ENCODE peak calls at places on chromosomes 12 and 14, in four cellular contexts. V is upper lobe of left lung, Q is adipocyte, I is AG10803. D is an unnamed sample.

GRCh38 chr14:45664668-45665356 is 411.8 kb upstream of the MIS18BP1 start:
- DNase-seq in I (no peak), V (no peak), Q (no peak), D (no peak)

GRCh38 chr12:130223767-130224244 is 61.5 kb downstream of the FZD10 start:
- DNase-seq in I (no peak), Q (no peak), V (no peak), D (no peak)

GRCh38 chr14:77872971-77873370 is 73.1 kb downstream of the ADCK1 start:
- DNase-seq in I (no peak), Q (no peak), V (no peak), D (no peak)

GRCh38 chr14:105045710-105046326 is 19.4 kb downstream of the GPR132 start:
- DNase-seq in I (peak; percentile 67), Q (peak; percentile 96), V (peak; percentile 99), D (peak; percentile 81)

GRCh38 chr12:111438501-111438900 is 32.8 kb downstream of the SH2B3 start:
- DNase-seq in Q (peak; percentile 17), I (peak; percentile 32), V (peak; percentile 74), D (no peak)

GRCh38 chr12:4044101-4044500 is 170.9 kb upstream of the PARP11 start:
- DNase-seq in I (no peak), Q (no peak), V (no peak), D (no peak)

GRCh38 chr12:109027767-109028166 is 6.9 kb upstream of the SVOP start:
- DNase-seq in I (peak; percentile 4), V (no peak), Q (peak; percentile 44), D (no peak)

GRCh38 chr12:103268831-103269514 is 226.8 kb downstream of the C12orf42 start:
- DNase-seq in Q (no peak), I (no peak), V (no peak), D (no peak)

GRCh38 chr12:51827925-51828818 is 20.3 kb downstream of the FIGNL2 start:
- DNase-seq in Q (peak; percentile 15), V (no peak), I (peak; percentile 33), D (no peak)

GRCh38 chr12:3273409-3273853 is 196.3 kb downstream of the TSPAN9 start:
- DNase-seq in I (peak; percentile 22), V (peak; percentile 46), Q (peak; percentile 18), D (no peak)

GRCh38 chr12:109731806-109732205 is 18.2 kb downstream of the FAM222A start:
- DNase-seq in I (no peak), Q (no peak), V (no peak), D (no peak)

GRCh38 chr12:79547044-79547734 is 143.6 kb downstream of the PAWR start:
- DNase-seq in Q (peak; percentile 64), V (no peak), I (peak; percentile 94), D (peak; percentile 35)

GRCh38 chr12:39405580-39405979 is 37.3 kb downstream of the KIF21A start:
- DNase-seq in Q (no peak), V (no peak), I (no peak), D (no peak)

GRCh38 chr12:97142737-97143450 is 235.8 kb downstream of the NEDD1 start:
- DNase-seq in I (no peak), Q (no peak), V (no peak), D (no peak)

GRCh38 chr12:12024958-12025682 is 45.6 kb upstream of the BCL2L14 start:
- DNase-seq in V (no peak), Q (no peak), I (no peak), D (peak; percentile 49)

GRCh38 chr12:85179680-85180300 is 100.2 kb upstream of the ALX1 start:
- DNase-seq in Q (peak; percentile 65), V (no peak), I (no peak), D (no peak)

GRCh38 chr12:1091350-1091749 is 100.3 kb downstream of the ERC1 start:
- DNase-seq in Q (no peak), V (no peak), I (no peak), D (no peak)

GRCh38 chr12:18589316-18589715 is 148.5 kb downstream of the PLCZ1 start:
- DNase-seq in Q (peak; percentile 11), I (peak; percentile 9), V (no peak), D (no peak)

GRCh38 chr14:69637503-69638030 is 26.2 kb downstream of the SUSD6 start:
- DNase-seq in I (no peak), Q (no peak), V (peak; percentile 43), D (no peak)

GRCh38 chr14:93035917-93036651 is 79.6 kb downstream of the ITPK1 start:
- DNase-seq in I (peak; percentile 44), Q (no peak), V (no peak), D (no peak)

DNA sequence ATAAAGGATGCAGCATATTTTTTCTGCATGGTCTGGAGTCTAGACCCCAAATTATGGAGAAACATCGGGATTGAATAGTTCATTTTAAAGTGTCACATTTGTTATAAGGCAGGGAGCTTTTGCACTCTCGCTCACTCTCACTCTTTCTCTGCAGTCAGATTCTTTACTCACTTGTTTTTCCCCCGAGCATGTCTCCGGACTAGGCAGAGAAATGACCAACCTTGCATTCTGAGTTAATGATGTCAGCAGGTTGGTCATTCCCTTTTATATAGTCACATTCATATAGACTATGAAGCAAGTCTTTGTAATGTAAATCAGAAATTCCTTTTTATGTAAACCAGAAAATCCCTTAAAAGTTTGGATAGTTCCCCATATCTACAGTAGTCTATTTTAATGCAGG is 4.1 kb downstream of the C12orf75 start:
- DNase-seq in I (no peak), V (no peak), Q (peak; percentile 65), D (no peak)
- H3K4me3 ChIP-seq in I (peak overlapping the region; percentile 47), V (no peak overlapping the region), Q (peak overlapping the region; percentile 48), D (no peak overlapping the region)

GRCh38 chr12:53696655-53697321 is 20.9 kb upstream of the ATP5MC2 start:
- DNase-seq in Q (no peak), V (no peak), I (no peak), D (no peak)

GRCh38 chr12:53696285-53696654 is 20.4 kb upstream of the ATP5MC2 start:
- DNase-seq in Q (peak; percentile 59), V (no peak), I (peak; percentile 69), D (peak; percentile 92)

GRCh38 chr12:53694746-53695145 is 18.9 kb upstream of the ATP5MC2 start:
- DNase-seq in I (no peak), V (peak; percentile 29), Q (no peak), D (no peak)

GRCh38 chr12:53698948-53699672 is 23.2 kb upstream of the ATP5MC2 start:
- DNase-seq in Q (no peak), V (no peak), I (no peak), D (no peak)

DNA sequence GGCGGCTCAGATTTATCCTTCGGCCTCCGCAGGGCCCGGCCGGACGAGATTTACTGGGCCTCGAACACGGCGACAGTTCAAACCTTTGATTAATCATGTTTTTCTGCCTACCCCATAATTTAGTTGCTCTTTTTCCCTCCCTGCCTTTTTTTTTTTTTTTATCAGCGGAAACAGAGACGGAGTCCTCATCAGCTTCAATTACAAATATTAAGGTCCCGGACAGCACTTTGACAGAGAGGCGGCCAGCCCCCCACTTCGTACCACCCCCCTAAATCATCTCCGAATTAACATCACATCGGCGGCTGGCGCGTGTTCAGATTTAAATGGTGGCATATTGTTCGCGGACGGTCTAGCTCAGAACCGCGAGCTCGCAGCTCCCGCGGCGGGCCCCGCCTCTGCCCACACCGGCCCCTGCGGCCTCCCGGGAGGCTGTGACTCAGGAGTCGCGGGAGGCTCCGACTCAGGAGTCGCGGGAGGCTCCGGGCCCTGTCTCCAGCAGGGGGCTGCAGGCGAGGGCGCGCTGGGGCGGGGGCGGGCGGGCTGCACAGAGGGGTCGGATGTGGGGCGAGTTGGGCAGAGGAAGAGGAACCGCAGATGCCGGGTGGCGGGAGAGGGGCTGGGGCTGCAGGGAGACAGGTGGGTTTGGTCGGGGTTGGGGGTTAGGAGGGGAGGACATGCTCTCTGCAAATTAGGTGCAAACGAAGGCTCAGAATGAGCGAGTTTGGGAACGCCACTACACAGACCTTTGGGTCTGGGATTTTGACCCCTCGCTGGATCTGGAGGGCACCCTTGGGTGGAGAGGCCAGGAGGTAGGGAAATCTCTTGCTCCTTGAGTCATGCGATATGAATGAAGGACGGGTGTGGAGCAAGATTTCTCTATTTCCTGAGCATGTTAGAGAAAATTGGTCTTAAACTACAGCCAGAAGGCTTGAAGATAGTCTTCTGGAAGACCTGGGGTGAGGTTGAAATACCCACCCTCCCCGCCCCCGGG is 19.6 kb upstream of the ATP5MC2 start:
- DNase-seq in I (peak; percentile 66), Q (peak; percentile 75), V (peak; percentile 87), D (no peak)
- H3K4me3 ChIP-seq in I (peak overlapping the region; percentile 31), Q (peak overlapping the region; percentile 58), V (no peak overlapping the region), D (no peak overlapping the region)

GRCh38 chr12:27710592-27711311 is at the start of gene MRPS35:
- DNase-seq in Q (peak; percentile 95), I (peak; percentile 94), V (peak; percentile 98), D (peak; percentile 89)

GRCh38 chr12:27707216-27707615 is 3.4 kb upstream of the MRPS35 start:
- DNase-seq in V (no peak), I (no peak), Q (no peak), D (no peak)

GRCh38 chr12:27711312-27711682 is 665 bp downstream of the MRPS35 start:
- DNase-seq in I (no peak), V (no peak), Q (peak; percentile 41), D (no peak)

GRCh38 chr12:27709932-27710591 is 570 bp upstream of the MRPS35 start:
- DNase-seq in V (peak; percentile 48), I (peak; percentile 48), Q (peak; percentile 75), D (peak; percentile 46)

DNA sequence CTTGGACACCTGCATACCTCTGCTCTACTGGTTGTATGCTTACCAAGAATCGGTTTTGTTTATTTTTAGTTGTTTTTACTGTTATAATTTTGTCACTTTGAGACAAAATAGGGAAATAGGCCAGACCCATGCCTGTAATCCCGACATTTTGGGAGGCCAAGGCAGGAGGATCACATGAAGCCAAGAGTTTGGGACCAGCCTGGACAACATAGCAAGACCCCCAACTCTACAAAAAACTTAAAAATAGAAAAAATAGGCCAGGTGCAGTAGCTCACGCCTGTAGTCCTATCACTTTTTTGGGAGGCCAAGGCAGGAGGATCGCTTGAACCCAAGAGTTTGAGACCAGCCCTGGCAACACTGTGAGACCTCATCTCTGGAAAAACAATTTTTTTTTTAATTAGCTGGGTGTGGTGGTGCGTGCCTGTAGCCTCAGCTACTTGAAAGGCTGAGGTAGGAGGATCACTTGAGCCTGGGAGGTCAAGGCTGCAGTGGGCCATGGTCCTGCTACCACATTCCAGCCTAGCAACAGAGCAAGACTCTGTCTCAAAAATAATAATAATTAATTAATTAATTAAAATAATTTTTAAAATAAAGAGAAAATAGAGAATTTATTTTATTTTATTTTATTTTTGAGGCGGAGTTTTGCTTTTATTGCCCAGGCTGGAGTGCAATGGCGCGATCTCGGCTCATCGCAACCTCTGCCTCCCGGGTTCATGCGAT is 1.3 kb upstream of the MRPS35 start:
- DNase-seq in Q (no peak), I (no peak), V (no peak), D (no peak)
- H3K4me3 ChIP-seq in Q (peak overlapping the region; percentile 99), I (peak overlapping the region; percentile 95), V (no peak overlapping the region), D (peak overlapping the region; percentile 98)

DNA sequence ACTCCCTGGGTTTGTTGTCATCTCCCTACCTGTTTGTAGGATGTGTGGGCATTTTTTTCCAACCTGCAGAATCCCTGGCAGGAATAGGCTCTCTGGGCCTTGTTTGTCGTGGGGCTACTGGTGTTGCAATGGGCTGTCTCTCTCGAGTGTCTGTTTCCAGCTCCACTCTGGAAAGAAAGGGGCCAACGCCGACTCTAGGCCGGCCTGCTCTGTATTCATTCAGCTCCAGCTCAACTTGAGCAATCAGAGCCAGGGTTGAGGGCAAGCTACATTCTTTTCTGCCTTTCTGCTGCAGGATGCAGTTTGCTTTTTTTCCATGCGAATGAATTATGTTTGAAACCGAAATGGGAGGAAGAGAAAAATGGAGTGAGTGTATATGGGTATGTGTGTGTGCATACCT is 2.3 kb downstream of the JDP2 start:
- DNase-seq in Q (peak; percentile 82), I (peak; percentile 62), V (no peak), D (no peak)
- H3K4me3 ChIP-seq in Q (peak overlapping the region; percentile 85), I (peak overlapping the region; percentile 88), V (no peak overlapping the region), D (no peak overlapping the region)